ENCODE peak calls at places on chromosomes 16 and 17, in four cellular contexts. A, G, Q and O are unnamed samples.
A peak's percentile ranks its signal among the peaks of the same experiment; 100 is the strongest.

GRCh38 chr16:48892884-48893283 is 282.9 kb upstream of the N4BP1 start:
- DNase-seq in A (no peak), G (no peak), Q (no peak), O (no peak)

GRCh38 chr17:7894226-7894625 is 5.6 kb downstream of the CHD3 start:
- DNase-seq in A (no peak), G (no peak), Q (no peak), O (no peak)

GRCh38 chr16:85398050-85398451 is 215.1 kb upstream of the GSE1 start:
- DNase-seq in A (no peak), G (no peak), Q (no peak), O (no peak)

GRCh38 chr17:58244958-58245357 is 6.6 kb downstream of the LPO start:
- DNase-seq in A (no peak), G (no peak), Q (no peak), O (no peak)

GRCh38 chr16:4709481-4709880 is 16.1 kb downstream of the NUDT16L1 start:
- DNase-seq in A (no peak), G (no peak), Q (no peak), O (no peak)

GRCh38 chr16:55470533-55471371 is 8.2 kb upstream of the MMP2 start:
- DNase-seq in A (peak; percentile 50), G (no peak), Q (peak; percentile 23), O (no peak)

GRCh38 chr17:77708936-77709335 is 249.6 kb upstream of the TNRC6C start:
- DNase-seq in A (no peak), G (no peak), Q (no peak), O (no peak)

GRCh38 chr16:21145738-21146137 is 4.9 kb downstream of the DNAH3 start:
- DNase-seq in A (no peak), G (no peak), Q (no peak), O (no peak)

GRCh38 chr16:84828322-84828721 is 8.5 kb downstream of the CRISPLD2 start:
- DNase-seq in A (no peak), G (no peak), Q (no peak), O (no peak)

GRCh38 chr17:76326306-76326705 is 18.2 kb upstream of the QRICH2 start:
- DNase-seq in A (no peak), G (no peak), Q (no peak), O (no peak)

GRCh38 chr17:68801564-68801963 is 153.6 kb downstream of the ABCA8 start:
- DNase-seq in A (no peak), G (no peak), Q (no peak), O (no peak)

GRCh38 chr17:17300624-17301568 is 2.3 kb upstream of the NT5M start:
- DNase-seq in A (no peak), G (peak; percentile 52), Q (peak; percentile 19), O (peak; percentile 92)

GRCh38 chr16:49016461-49016860 is 265.2 kb downstream of the CBLN1 start:
- DNase-seq in A (no peak), G (no peak), Q (no peak), O (no peak)

GRCh38 chr17:81733507-81734404 is 21.7 kb downstream of the SLC25A10 start:
- DNase-seq in A (peak; percentile 96), G (peak; percentile 45), Q (peak; percentile 83), O (peak; percentile 86)